ENCODE peak calls at places on chromosomes 6 and 20, in ten cellular contexts. Y, K, E, B, O, A, T, I, V and X are unnamed samples.

GRCh38 chr6:55888917-55889316 is 13.5 kb upstream of the BMP5 start:
- ATAC-seq in E (no peak), K (no peak), B (no peak), T (no peak), A (no peak), Y (no peak), I (no peak), V (no peak), O (no peak), X (no peak)

GRCh38 chr6:150072201-150072600 is 3.3 kb upstream of the ULBP3 start:
- ATAC-seq in O (peak; percentile 88), Y (no peak), A (peak; percentile 38), K (peak; percentile 56), B (no peak), E (no peak), T (peak; percentile 41), I (peak; percentile 54), V (no peak), X (no peak)

GRCh38 chr6:155444120-155444917 is 11.3 kb downstream of the NOX3 start:
- ATAC-seq in B (no peak), V (no peak), Y (no peak), K (peak; percentile 67), A (no peak), O (no peak), T (no peak), I (peak; percentile 82), E (no peak), X (peak; percentile 49)

GRCh38 chr20:2967841-2968240 is 75.6 kb upstream of the GNRH2 start:
- ATAC-seq in V (no peak), B (no peak), I (no peak), A (no peak), T (no peak), E (no peak), K (no peak), Y (no peak), O (no peak), X (no peak)

GRCh38 chr6:78615430-78615904 is 251.9 kb upstream of the IRAK1BP1 start:
- ATAC-seq in O (no peak), V (no peak), T (no peak), K (no peak), I (no peak), Y (peak; percentile 45), E (no peak), B (no peak), A (no peak), X (peak; percentile 56)

GRCh38 chr6:53429401-53429800 is 80.7 kb upstream of the ELOVL5 start:
- ATAC-seq in I (no peak), Y (no peak), E (no peak), T (peak; percentile 60), K (no peak), V (no peak), A (no peak), O (no peak), B (no peak), X (no peak)

GRCh38 chr20:49186535-49187329 is 1.4 kb downstream of the STAU1 start:
- ATAC-seq in Y (peak; percentile 18), T (peak; percentile 25), O (peak; percentile 59), B (peak; percentile 11), A (peak; percentile 28), V (peak; percentile 23), K (no peak), I (no peak), E (peak; percentile 51), X (peak; percentile 56)

GRCh38 chr20:47610945-47611250 is 109.2 kb downstream of the NCOA3 start:
- ATAC-seq in V (no peak), I (no peak), O (no peak), T (peak; percentile 74), A (no peak), B (no peak), K (no peak), E (peak; percentile 58), Y (peak; percentile 30), X (no peak)

GRCh38 chr20:49508435-49509199 is 26.1 kb upstream of the KCNB1 start:
- ATAC-seq in A (peak; percentile 33), T (peak; percentile 46), V (no peak), I (peak; percentile 70), O (peak; percentile 84), B (no peak), K (peak; percentile 84), Y (peak; percentile 48), E (no peak), X (peak; percentile 58)